ENCODE peak calls at places on chromosomes 4 and X, in ten cellular contexts. E, A, Q, B, T, K, F, M, S and N are unnamed samples.

GRCh38 chr4:47639531-47639930 is 154.5 kb downstream of the ATP10D start:
- DNase-seq in F (no peak), T (no peak), E (no peak), Q (no peak), A (no peak), M (no peak), K (no peak), S (no peak), B (no peak), N (no peak)

GRCh38 chrX:9871871-9872270 is 85.6 kb downstream of the SHROOM2 start:
- DNase-seq in T (no peak), E (no peak), K (no peak), B (no peak), A (no peak), S (no peak), M (no peak), Q (no peak), F (no peak), N (no peak)

GRCh38 chr4:80767944-80768343 is 262.6 kb upstream of the BMP3 start:
- DNase-seq in S (no peak), Q (no peak), E (no peak), B (no peak), T (no peak), K (no peak), M (no peak), A (no peak), F (no peak), N (no peak)

GRCh38 chr4:173490817-173491518 is 39.1 kb downstream of the HAND2 start:
- DNase-seq in T (no peak), E (no peak), B (no peak), K (no peak), F (no peak), S (no peak), A (no peak), M (no peak), Q (no peak), N (no peak)

GRCh38 chr4:92184566-92184965 is 119.2 kb upstream of the GRID2 start:
- DNase-seq in M (no peak), S (no peak), T (no peak), F (no peak), E (no peak), K (no peak), B (no peak), A (no peak), Q (no peak), N (no peak)

GRCh38 chr4:7275490-7276154 is 83.3 kb downstream of the SORCS2 start:
- DNase-seq in T (no peak), K (no peak), S (no peak), M (no peak), Q (no peak), F (no peak), B (no peak), A (no peak), E (no peak), N (no peak)

GRCh38 chrX:108439434-108439883 is at the start of gene COL4A5:
- DNase-seq in B (no peak), F (no peak), K (no peak), A (peak), M (peak), E (no peak), S (peak), T (peak), Q (peak), N (no peak)

GRCh38 chrX:148811236-148811635 is 310.8 kb downstream of the AFF2 start:
- DNase-seq in A (no peak), F (no peak), B (no peak), S (no peak), E (no peak), T (no peak), M (no peak), Q (no peak), K (no peak), N (no peak)

GRCh38 chrX:40154853-40155616 is 57.3 kb upstream of the BCOR start:
- DNase-seq in F (peak), T (peak), B (no peak), K (no peak), A (peak), Q (peak), S (no peak), M (peak), E (peak), N (no peak)

GRCh38 chr4:173218411-173219125 is 50.0 kb downstream of the GALNT7 start:
- DNase-seq in K (no peak), F (no peak), M (no peak), S (no peak), A (peak), E (no peak), B (no peak), Q (no peak), T (no peak), N (no peak)

GRCh38 chr4:1600211-1600780 is 83.8 kb downstream of the FAM53A start:
- DNase-seq in K (no peak), F (no peak), B (no peak), A (no peak), S (no peak), T (no peak), Q (no peak), M (no peak), E (no peak), N (no peak)

GRCh38 chr4:107683873-107684272 is 36.2 kb downstream of the PAPSS1 start:
- DNase-seq in Q (no peak), F (no peak), T (no peak), A (no peak), M (no peak), S (no peak), E (no peak), B (no peak), K (no peak), N (no peak)

GRCh38 chr4:75432683-75433082 is 81.5 kb downstream of the RCHY1 start:
- DNase-seq in E (no peak), B (no peak), Q (peak), T (no peak), F (no peak), K (no peak), S (peak), M (peak), A (peak), N (no peak)